ENCODE peak calls at places on chromosomes 16 and 17, in nine cellular contexts. O is prostate gland, D is H54, S is uterus, U is adrenal gland, I is body of pancreas, T is esophagus squamous epithelium, L is right lobe of liver, W is HepG2. C is an unnamed sample.

GRCh38 chr16:58882292-58882691 is 148.2 kb upstream of the GOT2 start:
- DNase-seq in O (no peak), D (no peak), S (no peak), U (no peak), I (peak; percentile 16), T (no peak), L (no peak), W (no peak), C (no peak)

GRCh38 chr17:39402890-39403605 is 1.6 kb upstream of the FBXL20 start:
- DNase-seq in O (no peak), D (no peak), S (no peak), U (peak; percentile 15), I (no peak), T (no peak), L (peak; percentile 48), W (no peak), C (no peak)

GRCh38 chr16:85329059-85329812 is 217.0 kb upstream of the CIBAR2 start:
- DNase-seq in O (no peak), D (peak; percentile 58), S (no peak), U (no peak), I (no peak), T (no peak), L (no peak), W (no peak), C (no peak)

GRCh38 chr16:80197790-80198201 is 343.0 kb upstream of the DYNLRB2 start:
- DNase-seq in O (no peak), D (peak; percentile 19), S (no peak), U (no peak), I (peak; percentile 3), T (no peak), L (no peak), W (peak; percentile 79), C (no peak)

GRCh38 chr17:21161498-21162393 is 35.0 kb downstream of the DHRS7B start:
- DNase-seq in O (no peak), D (no peak), S (no peak), U (no peak), I (no peak), T (no peak), L (no peak), W (peak; percentile 42), C (peak; percentile 54)

GRCh38 chr16:59886021-59886420 is 1151.9 kb upstream of the GOT2 start:
- DNase-seq in O (peak; percentile 74), D (no peak), S (peak; percentile 22), U (peak; percentile 28), I (peak; percentile 25), T (no peak), L (no peak), W (no peak), C (peak; percentile 2)

GRCh38 chr17:80820331-80820730 is 171.3 kb upstream of the CHMP6 start:
- DNase-seq in O (no peak), D (no peak), S (no peak), U (peak; percentile 3), I (no peak), T (no peak), L (peak; percentile 33), W (no peak), C (peak; percentile 6)

GRCh38 chr17:17495448-17496188 is 577 bp downstream of the RASD1 start:
- DNase-seq in O (peak; percentile 36), D (no peak), S (peak; percentile 48), U (peak; percentile 38), I (no peak), T (no peak), L (peak; percentile 46), W (no peak), C (no peak)

GRCh38 chr16:85897384-85897783 is 1.6 kb upstream of the IRF8 start:
- DNase-seq in O (no peak), D (no peak), S (no peak), U (no peak), I (no peak), T (no peak), L (no peak), W (no peak), C (no peak)

GRCh38 chr17:8120520-8121443 is 2.5 kb upstream of the ALOXE3 start:
- DNase-seq in O (peak; percentile 43), D (no peak), S (peak; percentile 58), U (peak; percentile 42), I (peak; percentile 76), T (no peak), L (peak; percentile 62), W (no peak), C (no peak)

GRCh38 chr16:3060339-3061127 is 4.9 kb upstream of the IL32 start:
- DNase-seq in O (no peak), D (no peak), S (no peak), U (no peak), I (no peak), T (no peak), L (no peak), W (no peak), C (no peak)

GRCh38 chr17:43778337-43779144 is at the start of gene DUSP3:
- DNase-seq in O (peak; percentile 94), D (peak; percentile 88), S (peak; percentile 96), U (peak; percentile 98), I (peak; percentile 98), T (peak; percentile 39), L (peak; percentile 99), W (peak; percentile 92), C (peak; percentile 98)

GRCh38 chr17:21019976-21020575 is 22.7 kb downstream of the USP22 start:
- DNase-seq in O (no peak), D (no peak), S (no peak), U (no peak), I (peak; percentile 37), T (no peak), L (no peak), W (no peak), C (peak; percentile 58)

GRCh38 chr17:34302626-34303025 is 16.6 kb upstream of the CCL8 start:
- DNase-seq in O (no peak), D (no peak), S (no peak), U (no peak), I (no peak), T (no peak), L (no peak), W (no peak), C (no peak)

GRCh38 chr16:19886061-19886792 is 1.6 kb upstream of the GPRC5B start:
- DNase-seq in O (peak; percentile 58), D (peak; percentile 59), S (peak; percentile 74), U (peak; percentile 72), I (peak; percentile 80), T (no peak), L (peak; percentile 76), W (peak; percentile 76), C (peak; percentile 56)

GRCh38 chr16:19884021-19884485 is 595 bp downstream of the GPRC5B start:
- DNase-seq in O (no peak), D (no peak), S (peak; percentile 23), U (peak; percentile 31), I (peak; percentile 39), T (no peak), L (no peak), W (no peak), C (no peak)

GRCh38 chr16:19885456-19886060 is 910 bp upstream of the GPRC5B start:
- DNase-seq in O (no peak), D (no peak), S (peak; percentile 27), U (peak; percentile 26), I (peak; percentile 33), T (no peak), L (peak; percentile 51), W (no peak), C (peak; percentile 42)

GRCh38 chr16:19883296-19883951 is 1.2 kb downstream of the GPRC5B start:
- DNase-seq in O (no peak), D (no peak), S (peak; percentile 31), U (peak; percentile 49), I (peak; percentile 21), T (no peak), L (no peak), W (no peak), C (peak; percentile 67)

GRCh38 chr16:19884611-19885455 is at the start of gene GPRC5B:
- DNase-seq in O (peak; percentile 43), D (peak; percentile 58), S (peak; percentile 38), U (peak; percentile 38), I (peak; percentile 51), T (no peak), L (peak; percentile 51), W (no peak), C (no peak)
- TF ChIP-seq POLR2A in O (peak; percentile 49), D (no peak), S (peak; percentile 63), U (peak; percentile 19), I (peak; percentile 54), T (no peak), L (no peak), W (no peak), C (peak; percentile 85)

GRCh38 chr16:75931043-75931442 is 204.8 kb upstream of the CPHXL start:
- DNase-seq in O (no peak), D (no peak), S (no peak), U (no peak), I (no peak), T (no peak), L (no peak), W (no peak), C (no peak)

GRCh38 chr16:75929056-75929455 is 202.8 kb upstream of the CPHXL start:
- DNase-seq in O (no peak), D (no peak), S (no peak), U (no peak), I (no peak), T (no peak), L (no peak), W (no peak), C (no peak)

GRCh38 chr16:75924397-75924796 is 198.1 kb upstream of the CPHXL start:
- DNase-seq in O (no peak), D (no peak), S (no peak), U (no peak), I (no peak), T (no peak), L (no peak), W (no peak), C (no peak)

GRCh38 chr16:75928295-75928694 is 202.0 kb upstream of the CPHXL start:
- DNase-seq in O (no peak), D (no peak), S (no peak), U (no peak), I (no peak), T (no peak), L (no peak), W (no peak), C (no peak)

DNA sequence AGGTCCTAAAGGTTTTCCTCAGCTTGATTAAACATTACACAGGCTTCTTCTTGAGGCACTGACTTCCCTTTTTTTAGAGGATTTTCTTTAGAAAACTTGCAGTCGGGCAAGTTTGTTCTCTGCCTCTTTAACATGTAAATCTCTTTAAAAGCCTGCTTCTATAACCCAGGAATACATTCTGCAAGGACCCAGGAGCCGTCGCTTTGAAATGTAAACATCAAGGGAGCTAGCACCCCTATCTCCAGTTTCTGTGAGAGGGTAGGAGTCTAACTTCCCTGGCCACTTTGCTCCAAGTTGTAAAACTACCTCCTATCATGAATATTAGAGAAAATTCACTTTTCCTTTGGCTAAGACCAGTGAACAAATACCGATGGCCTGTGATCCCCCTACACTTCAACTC is 201.5 kb upstream of the CPHXL start:
- DNase-seq in O (no peak), D (no peak), S (no peak), U (no peak), I (no peak), T (no peak), L (no peak), W (no peak), C (no peak)
- TF ChIP-seq POLR2A in O (no peak), D (no peak), S (no peak), U (no peak), I (no peak), T (no peak), L (no peak), W (no peak), C (no peak)

GRCh38 chr16:27313422-27314160 is at the start of gene IL4R:
- DNase-seq in O (peak; percentile 42), D (peak; percentile 55), S (peak; percentile 75), U (peak; percentile 77), I (peak; percentile 85), T (no peak), L (peak; percentile 95), W (peak; percentile 94), C (no peak)
- TF ChIP-seq POLR2A in O (peak; percentile 50), D (peak; percentile 64), S (peak; percentile 7), U (peak; percentile 69), I (peak; percentile 77), T (no peak), L (peak; percentile 94), W (peak; percentile 63), C (peak; percentile 44)

GRCh38 chr17:4950075-4950756 is 703 bp upstream of the ENO3 start:
- DNase-seq in O (no peak), D (no peak), S (peak; percentile 67), U (peak; percentile 74), I (peak; percentile 48), T (no peak), L (peak; percentile 86), W (peak; percentile 56), C (no peak)
- TF ChIP-seq POLR2A in O (peak; percentile 15), D (peak; percentile 1), S (no peak), U (peak; percentile 39), I (peak; percentile 44), T (no peak), L (peak; percentile 69), W (peak; percentile 67), C (peak; percentile 69)

C was measured in gastrocnemius medialis.